ENCODE peak calls at places on chromosomes 13 and 19, in four cellular contexts. A, Q, W and X are unnamed samples. For H3K4me1 and H3K27me3, the result is how much of the 10 kb centered on the place peaks cover.

GRCh38 chr13:34738251-34739170 is 203.6 kb upstream of the NBEA start:
- DNase-seq in W (no peak), Q (no peak), A (no peak), X (no peak)

GRCh38 chr19:29079331-29079730 is 133.6 kb downstream of the UQCRFS1 start:
- DNase-seq in A (no peak), W (peak), Q (no peak), X (no peak)

GRCh38 chr13:36998624-36999041 is 507 bp downstream of the ALG5 start:
- DNase-seq in W (no peak), Q (peak), A (peak), X (no peak)

GRCh38 chr13:95420501-95420900 is 119.2 kb upstream of the ABCC4 start:
- DNase-seq in W (no peak), Q (no peak), A (no peak), X (no peak)

GRCh38 chr13:32200741-32201140 is 114.4 kb downstream of the ZAR1L start:
- DNase-seq in W (no peak), A (no peak), Q (no peak), X (no peak)

GRCh38 chr19:3710265-3710812 is 2.2 kb downstream of the TJP3 start:
- DNase-seq in Q (peak), A (peak), W (no peak), X (no peak)

GRCh38 chr19:48999481-49000325 is 6.0 kb downstream of the RUVBL2 start:
- DNase-seq in W (peak), Q (peak), A (no peak), X (peak)

GRCh38 chr19:22118132-22118531 is 65.8 kb downstream of the ZNF257 start:
- DNase-seq in Q (no peak), A (no peak), W (no peak), X (no peak)

GRCh38 chr13:95710313-95710712 is 33.4 kb downstream of the DNAJC3 start:
- DNase-seq in W (no peak), Q (no peak), A (no peak), X (no peak)

GRCh38 chr19:41323023-41323422 is 13.1 kb downstream of the CCDC97 start:
- DNase-seq in Q (no peak), W (no peak), A (peak), X (no peak)

GRCh38 chr19:44959691-44960090 is 4.5 kb downstream of the CLPTM1 start:
- DNase-seq in A (no peak), W (no peak), Q (no peak), X (no peak)

GRCh38 chr19:44958090-44958489 is 2.9 kb downstream of the CLPTM1 start:
- DNase-seq in A (no peak), W (no peak), Q (no peak), X (no peak)

GRCh38 chr19:44960906-44961734 is 5.9 kb downstream of the CLPTM1 start:
- DNase-seq in Q (no peak), A (no peak), W (no peak), X (no peak)

GRCh38 chr19:44961821-44962220 is 6.6 kb downstream of the CLPTM1 start:
- DNase-seq in W (no peak), A (no peak), Q (no peak), X (no peak)
- H3K4me1 ChIP-seq in W (under half), A (under half), Q (under half), X (under half)

GRCh38 chr19:1783874-1784273 is 28.2 kb downstream of the ATP8B3 start:
- DNase-seq in Q (no peak), W (no peak), A (no peak), X (no peak)
- H3K27me3 ChIP-seq in Q (under half), W (under half), A (under half), X (under half)

GRCh38 chr19:8458380-8458779 is 13.6 kb downstream of the HNRNPM start:
- DNase-seq in A (no peak), Q (no peak), W (no peak), X (no peak)

GRCh38 chr19:8461376-8461775 is 16.6 kb downstream of the HNRNPM start:
- DNase-seq in A (no peak), Q (no peak), W (no peak), X (no peak)

GRCh38 chr19:8460516-8461298 is 15.9 kb downstream of the HNRNPM start:
- DNase-seq in Q (no peak), A (no peak), W (no peak), X (no peak)

GRCh38 chr19:8459095-8459494 is 14.3 kb downstream of the HNRNPM start:
- DNase-seq in W (no peak), A (no peak), Q (no peak), X (no peak)

GRCh38 chr19:8459520-8460260 is 14.9 kb downstream of the HNRNPM start:
- DNase-seq in Q (no peak), A (no peak), W (no peak), X (no peak)
- H3K4me3 ChIP-seq in Q (no peak), A (no peak), W (no peak), X (no peak)

GRCh38 chr19:18972301-18972831 is 31.3 kb upstream of the HOMER3 start:
- DNase-seq in Q (no peak), W (no peak), A (no peak), X (no peak)
- H3K4me1 ChIP-seq in Q (under half), W (under half), A (under half), X (under half)

GRCh38 chr13:20160346-20161274 is at the start of gene GJA3:
- DNase-seq in A (no peak), W (peak), Q (no peak), X (no peak)

GRCh38 chr13:20165417-20166257 is 4.8 kb upstream of the GJA3 start:
- DNase-seq in A (no peak), W (no peak), Q (no peak), X (no peak)

GRCh38 chr13:20159646-20160345 is 1.1 kb downstream of the GJA3 start:
- DNase-seq in A (no peak), Q (no peak), W (no peak), X (no peak)

GRCh38 chr13:20161275-20161950 is 561 bp upstream of the GJA3 start:
- DNase-seq in W (no peak), Q (no peak), A (no peak), X (peak)

DNA sequence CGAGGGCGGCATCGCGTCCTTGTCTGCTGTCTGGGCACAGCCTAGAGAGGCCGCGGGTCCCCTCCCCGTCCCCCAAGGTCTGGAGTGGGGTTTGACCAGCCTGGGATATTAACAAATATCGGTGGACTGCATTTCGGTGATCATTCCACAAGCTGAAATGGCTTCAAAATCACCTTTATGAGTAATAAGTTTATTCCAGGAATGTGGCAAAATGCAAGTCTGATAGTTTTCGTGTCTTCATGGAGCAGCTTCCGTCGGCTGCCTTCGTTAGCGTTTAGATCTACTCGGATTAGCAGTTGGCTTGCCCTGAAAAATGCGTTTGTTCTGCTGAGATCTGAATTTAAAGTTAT is 1.1 kb upstream of the GJA3 start:
- DNase-seq in A (no peak), Q (no peak), W (no peak), X (no peak)
- H3K27me3 ChIP-seq in A (under half), Q (under half), W (under half), X (under half)

GRCh38 chr13:110812869-110813645 is 99.6 kb downstream of the ING1 start:
- DNase-seq in W (no peak), Q (no peak), A (no peak), X (no peak)
- H3K4me3 ChIP-seq in W (peak), Q (no peak), A (peak), X (no peak)

GRCh38 chr13:51635137-51635878 is 51.0 kb downstream of the WDFY2 start:
- DNase-seq in W (no peak), A (no peak), Q (no peak), X (no peak)

GRCh38 chr13:51637852-51638496 is 53.7 kb downstream of the WDFY2 start:
- DNase-seq in Q (no peak), A (no peak), W (peak), X (no peak)

GRCh38 chr13:51639171-51639570 is 54.9 kb downstream of the WDFY2 start:
- DNase-seq in W (no peak), Q (no peak), A (no peak), X (no peak)

GRCh38 chr13:51638497-51638871 is 54.2 kb downstream of the WDFY2 start:
- DNase-seq in Q (no peak), A (no peak), W (peak), X (no peak)

DNA sequence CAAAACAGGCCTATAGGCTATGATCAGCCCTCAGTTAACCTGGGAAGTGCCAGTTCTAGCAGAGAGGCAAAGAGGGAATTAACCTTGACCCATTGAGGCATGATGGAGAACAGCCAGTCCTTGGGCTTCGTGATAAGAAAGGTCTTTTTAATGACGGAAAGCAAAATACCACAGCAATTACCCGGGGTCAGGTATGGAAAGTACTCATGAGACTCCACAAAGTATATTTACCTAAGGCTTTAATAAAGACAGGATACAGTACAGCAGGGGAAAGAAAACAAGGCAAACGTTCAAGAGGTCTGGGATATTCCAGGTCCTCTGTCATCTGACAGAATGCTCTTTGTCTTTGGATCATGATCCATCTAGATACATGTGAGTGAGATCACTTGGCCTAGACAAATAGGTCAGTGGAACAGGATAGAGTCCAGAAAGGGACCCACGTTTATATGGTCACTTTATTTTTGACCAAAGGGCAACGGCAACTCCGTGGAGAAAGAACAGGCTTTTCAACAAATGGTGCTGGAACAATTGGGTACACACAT is 52.2 kb downstream of the WDFY2 start:
- DNase-seq in A (no peak), Q (no peak), W (no peak), X (no peak)
- H3K4me1 ChIP-seq in A (under half), Q (under half), W (under half), X (under half)

GRCh38 chr19:55750715-55751114 is 8.2 kb upstream of the RFPL4A start:
- DNase-seq in W (no peak), Q (no peak), A (no peak), X (no peak)
- H3K27me3 ChIP-seq in W (under half), Q (under half), A (under half), X (under half)

GRCh38 chr13:48431987-48432615 is 19.2 kb upstream of the LPAR6 start:
- DNase-seq in W (no peak), A (no peak), Q (no peak), X (no peak)

GRCh38 chr13:48431431-48431830 is 18.5 kb upstream of the LPAR6 start:
- DNase-seq in A (no peak), W (no peak), Q (no peak), X (no peak)

GRCh38 chr13:48434203-48434602 is 21.3 kb upstream of the LPAR6 start:
- DNase-seq in Q (no peak), A (no peak), W (no peak), X (no peak)

GRCh38 chr13:48437381-48437780 is 24.5 kb upstream of the LPAR6 start:
- DNase-seq in A (peak), Q (peak), W (no peak), X (no peak)

GRCh38 chr13:48436661-48437242 is 23.8 kb upstream of the LPAR6 start:
- DNase-seq in Q (no peak), A (no peak), W (no peak), X (no peak)
- H3K4me3 ChIP-seq in Q (no peak), A (no peak), W (no peak), X (no peak)